ENCODE peak calls at places on chromosomes 13 and 19, in five cellular contexts. Y is sigmoid colon, F is GM12878, X is IMR-90, B is GM12892. S is an unnamed sample.

GRCh38 chr13:64332048-64332447 is 2898.1 kb downstream of the PCDH9 start:
- DNase-seq in Y (no peak), B (no peak), X (peak; percentile 10), F (no peak), S (no peak)

GRCh38 chr19:4732680-4733114 is 9.1 kb upstream of the DPP9 start:
- DNase-seq in X (peak; percentile 57), F (no peak), B (peak; percentile 65), Y (peak; percentile 81), S (peak; percentile 58)

GRCh38 chr13:30416471-30416870 is 5.8 kb upstream of the UBE2L5 start:
- DNase-seq in X (no peak), B (no peak), Y (no peak), F (no peak), S (no peak)

GRCh38 chr19:11174336-11174735 is 18.8 kb upstream of the SPC24 start:
- DNase-seq in X (no peak), Y (no peak), B (no peak), F (no peak), S (no peak)

GRCh38 chr13:87986639-87987250 is 315.6 kb downstream of the SLITRK5 start:
- DNase-seq in B (no peak), Y (no peak), F (no peak), X (no peak), S (no peak)

GRCh38 chr19:290539-291521 is at the start of gene PLPP2:
- DNase-seq in Y (no peak), B (no peak), X (no peak), F (no peak), S (peak; percentile 62)

GRCh38 chr13:29516880-29517279 is 78.6 kb downstream of the SLC7A1 start:
- DNase-seq in F (no peak), B (no peak), Y (no peak), X (no peak), S (no peak)

GRCh38 chr19:48325265-48325910 is at the start of gene EMP3:
- DNase-seq in X (peak; percentile 92), B (peak; percentile 73), Y (peak; percentile 95), F (peak; percentile 38), S (peak; percentile 89)

GRCh38 chr13:70842062-70842644 is 733.9 kb upstream of the KLHL1 start:
- DNase-seq in X (no peak), B (no peak), Y (no peak), F (no peak), S (no peak)

GRCh38 chr13:99322297-99323103 is 15.3 kb upstream of the GPR183 start:
- DNase-seq in Y (no peak), X (peak; percentile 89), B (peak; percentile 27), F (peak; percentile 85), S (no peak)

GRCh38 chr13:62357887-62358645 is 942.4 kb upstream of the PCDH20 start:
- DNase-seq in Y (no peak), F (peak; percentile 12), B (no peak), X (peak; percentile 71), S (no peak)

GRCh38 chr13:101065314-101065713 is 351.0 kb downstream of the NALCN start:
- DNase-seq in Y (no peak), B (no peak), X (no peak), F (no peak), S (no peak)

GRCh38 chr19:41351339-41352245 is 2.1 kb downstream of the TGFB1 start:
- DNase-seq in Y (peak; percentile 82), X (peak; percentile 42), B (peak; percentile 90), F (no peak), S (peak; percentile 94)

GRCh38 chr13:70408865-70409264 is 300.6 kb upstream of the KLHL1 start:
- DNase-seq in B (no peak), X (no peak), Y (no peak), F (no peak), S (no peak)

GRCh38 chr13:25300861-25301346 is 521 bp upstream of the NUP58 start:
- DNase-seq in X (no peak), Y (peak; percentile 71), B (peak; percentile 5), F (no peak), S (peak; percentile 47)

GRCh38 chr19:12723383-12723642 is 419 bp downstream of the TNPO2 start:
- DNase-seq in F (no peak), X (peak; percentile 12), Y (no peak), B (no peak), S (no peak)

GRCh38 chr13:20843177-20843576 is 59.4 kb downstream of the XPO4 start:
- DNase-seq in Y (no peak), B (no peak), X (peak; percentile 18), F (no peak), S (no peak)

GRCh38 chr13:113880651-113881611 is 17.1 kb upstream of the GAS6 start:
- DNase-seq in B (no peak), F (no peak), X (no peak), Y (no peak), S (no peak)

GRCh38 chr19:12995596-12996541 is 594 bp downstream of the NFIX start:
- DNase-seq in Y (no peak), X (peak; percentile 30), B (peak; percentile 71), F (no peak), S (no peak)

GRCh38 chr13:81395368-81395767 is 1054.4 kb upstream of the SPRY2 start:
- DNase-seq in X (no peak), B (no peak), Y (no peak), F (no peak), S (peak; percentile 56)

GRCh38 chr19:1507192-1507660 is 5.6 kb downstream of the ADAMTSL5 start:
- DNase-seq in B (no peak), Y (peak; percentile 69), F (no peak), X (no peak), S (no peak)
- TF ChIP-seq POLR2A in B (no peak), Y (no peak), F (no peak), X (no peak), S (no peak)

DNA sequence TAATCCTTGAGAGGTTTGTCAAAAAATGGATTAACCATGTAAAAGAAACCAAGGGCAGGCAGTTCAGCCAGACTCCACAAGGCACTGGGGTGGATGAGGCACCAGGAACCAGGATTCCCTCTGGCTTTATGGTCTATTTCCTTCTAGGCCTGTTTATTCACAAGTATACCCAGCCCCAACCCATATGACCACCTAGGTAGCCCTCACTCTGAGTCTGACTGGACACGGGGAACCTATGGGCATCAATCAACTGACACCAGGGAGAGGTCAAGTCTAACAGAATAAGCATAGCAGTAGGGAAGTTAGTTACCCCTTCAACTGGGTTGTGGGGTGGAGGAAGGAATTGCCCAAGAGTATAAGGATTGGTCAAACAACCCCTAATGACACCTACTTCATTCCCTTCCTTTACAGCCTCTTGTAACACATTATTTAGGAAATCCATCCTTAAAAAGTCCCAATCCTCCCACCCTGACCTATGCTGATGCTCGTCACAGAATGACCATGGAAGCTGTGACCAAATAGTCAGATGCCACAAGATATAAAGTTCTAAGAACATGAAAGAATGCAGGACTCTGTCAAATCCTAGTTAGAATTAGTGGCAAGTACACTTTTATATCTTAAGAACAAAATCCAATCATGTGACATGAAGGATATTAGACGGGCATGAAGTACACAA is 31.7 kb downstream of the PEG3 start:
- DNase-seq in B (no peak), F (no peak), Y (no peak), X (no peak), S (no peak)
- TF ChIP-seq POLR2A in B (no peak), F (no peak), Y (no peak), X (no peak), S (no peak)

GRCh38 chr19:22532388-22533310 is 101.5 kb upstream of the ZNF492 start:
- DNase-seq in F (no peak), B (no peak), X (no peak), Y (peak; percentile 97), S (peak; percentile 22)
- TF ChIP-seq POLR2A in F (no peak), B (no peak), X (no peak), Y (peak; percentile 68), S (no peak)

GRCh38 chr19:42477117-42477516 is 34.4 kb upstream of the CXCL17 start:
- DNase-seq in F (no peak), X (no peak), B (no peak), Y (no peak), S (no peak)
- TF ChIP-seq POLR2A in F (no peak), X (no peak), B (no peak), Y (no peak), S (no peak)

GRCh38 chr19:6521718-6522646 is 8.8 kb upstream of the TNFSF9 start:
- DNase-seq in Y (no peak), B (peak; percentile 72), F (peak; percentile 95), X (no peak), S (peak; percentile 92)

GRCh38 chr19:6514926-6515325 is 12.8 kb upstream of the TUBB4A start:
- DNase-seq in B (no peak), F (no peak), Y (no peak), X (no peak), S (no peak)

GRCh38 chr19:6516018-6516658 is 14.0 kb upstream of the TUBB4A start:
- DNase-seq in X (peak; percentile 72), F (peak; percentile 95), Y (peak; percentile 92), B (peak; percentile 88), S (peak; percentile 93)

GRCh38 chr19:6519289-6519688 is 11.5 kb upstream of the TNFSF9 start:
- DNase-seq in X (peak; percentile 61), F (no peak), Y (no peak), B (peak; percentile 22), S (no peak)

DNA sequence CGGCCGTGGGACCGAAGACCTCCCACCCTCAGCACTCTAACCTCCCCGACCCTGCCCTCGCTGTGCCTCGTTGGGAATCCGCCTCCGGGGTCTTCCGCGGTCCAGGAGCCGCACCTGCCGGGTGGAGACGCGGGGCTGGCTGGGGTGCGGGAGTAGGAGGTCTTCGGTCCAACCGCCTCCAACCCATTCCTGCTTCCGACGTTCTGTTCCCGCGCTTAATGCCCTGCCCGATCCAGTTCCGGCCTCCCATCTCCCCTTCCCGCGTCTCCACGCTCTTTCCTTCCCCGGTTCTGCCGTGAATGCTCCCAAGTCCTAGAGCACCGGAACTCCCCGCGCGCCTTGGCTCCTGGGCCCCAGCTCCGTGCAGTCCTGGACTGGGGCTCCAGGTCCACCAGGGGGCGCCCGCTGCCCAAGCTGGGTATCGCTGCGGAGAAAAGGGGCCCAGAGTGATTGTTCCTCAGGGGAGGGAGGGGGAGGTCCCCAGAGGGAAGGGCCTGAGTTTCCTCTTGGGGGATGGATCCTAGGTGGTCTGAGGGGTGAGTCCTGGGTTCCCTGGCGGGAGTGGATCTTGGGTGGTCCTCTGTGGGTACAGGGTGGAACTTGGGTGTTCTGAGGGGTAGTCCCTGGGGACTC is 14.1 kb upstream of the TNFSF9 start:
- DNase-seq in B (peak; percentile 89), Y (peak; percentile 92), X (peak; percentile 62), F (no peak), S (peak; percentile 92)
- TF ChIP-seq POLR2A in B (no peak), Y (no peak), X (peak; percentile 24), F (peak; percentile 63), S (peak; percentile 13)

S was measured in Peyer's patch.